ENCODE peak calls at places on chromosome 1, in five cellular contexts. One of them, this sample, is unnamed.
A peak's percentile ranks its signal among the peaks of the same experiment; 100 is the strongest.

GRCh38 chr1:35857830-35858229 is 25.2 kb upstream of the AGO1 start:
- DNase-seq in ELR: peak; percentile 39
- DNase-seq in T-helper 9 cell: no peak
- DNase-seq in AG08396: no peak
- DNase-seq in ACHN: peak; percentile 27
- DNase-seq in this sample: peak; percentile 6

GRCh38 chr1:222734740-222735139 is 2.3 kb upstream of the FAM177B start:
- DNase-seq in T-helper 9 cell: no peak
- DNase-seq in ACHN: no peak
- DNase-seq in ELR: no peak
- DNase-seq in AG08396: no peak
- DNase-seq in this sample: no peak

GRCh38 chr1:1144122-1144842 is 28.4 kb upstream of the C1orf159 start:
- DNase-seq in ELR: no peak
- DNase-seq in AG08396: no peak
- DNase-seq in ACHN: no peak
- DNase-seq in T-helper 9 cell: peak; percentile 51
- DNase-seq in this sample: peak; percentile 83

GRCh38 chr1:6245086-6245868 is 1.3 kb downstream of the HES3 start:
- DNase-seq in ELR: peak; percentile 81
- DNase-seq in T-helper 9 cell: peak; percentile 81
- DNase-seq in AG08396: peak; percentile 94
- DNase-seq in ACHN: peak; percentile 82
- DNase-seq in this sample: peak; percentile 74

GRCh38 chr1:16093611-16094010 is 20.2 kb upstream of the FAM131C start:
- DNase-seq in ACHN: no peak
- DNase-seq in AG08396: no peak
- DNase-seq in T-helper 9 cell: no peak
- DNase-seq in ELR: no peak
- DNase-seq in this sample: no peak

GRCh38 chr1:61580417-61580816 is 144.5 kb downstream of the TM2D1 start:
- DNase-seq in ACHN: no peak
- DNase-seq in T-helper 9 cell: no peak
- DNase-seq in AG08396: no peak
- DNase-seq in ELR: no peak
- DNase-seq in this sample: no peak

GRCh38 chr1:164772635-164773034 is 213.7 kb downstream of the PBX1 start:
- DNase-seq in AG08396: peak; percentile 74
- DNase-seq in ACHN: peak; percentile 90
- DNase-seq in ELR: peak; percentile 97
- DNase-seq in T-helper 9 cell: no peak
- DNase-seq in this sample: peak; percentile 23

GRCh38 chr1:37158113-37158749 is 123.9 kb upstream of the GRIK3 start:
- DNase-seq in T-helper 9 cell: no peak
- DNase-seq in ACHN: no peak
- DNase-seq in AG08396: no peak
- DNase-seq in ELR: no peak
- DNase-seq in this sample: no peak

GRCh38 chr1:206757524-206758266 is 12.9 kb upstream of the IL19 start:
- DNase-seq in T-helper 9 cell: no peak
- DNase-seq in ELR: no peak
- DNase-seq in ACHN: no peak
- DNase-seq in AG08396: no peak
- DNase-seq in this sample: no peak

GRCh38 chr1:48673725-48674124 is 103.0 kb downstream of the BEND5 start:
- DNase-seq in ELR: no peak
- DNase-seq in AG08396: no peak
- DNase-seq in ACHN: no peak
- DNase-seq in T-helper 9 cell: no peak
- DNase-seq in this sample: peak; percentile 14

GRCh38 chr1:67749844-67750689 is 65.1 kb downstream of the GADD45A start:
- DNase-seq in ELR: peak; percentile 80
- DNase-seq in AG08396: peak; percentile 51
- DNase-seq in ACHN: peak; percentile 76
- DNase-seq in T-helper 9 cell: no peak
- DNase-seq in this sample: peak; percentile 81

GRCh38 chr1:88514544-88514943 is 169.5 kb upstream of the PKN2 start:
- DNase-seq in ELR: no peak
- DNase-seq in ACHN: no peak
- DNase-seq in T-helper 9 cell: no peak
- DNase-seq in AG08396: no peak
- DNase-seq in this sample: no peak

GRCh38 chr1:21866629-21867009 is 54.6 kb downstream of the LDLRAD2 start:
- DNase-seq in T-helper 9 cell: no peak
- DNase-seq in ACHN: no peak
- DNase-seq in AG08396: no peak
- DNase-seq in ELR: peak; percentile 14
- DNase-seq in this sample: no peak

GRCh38 chr1:227343727-227344551 is 25.6 kb upstream of the CDC42BPA start:
- DNase-seq in ELR: peak; percentile 91
- DNase-seq in T-helper 9 cell: no peak
- DNase-seq in AG08396: peak; percentile 64
- DNase-seq in ACHN: peak; percentile 29
- DNase-seq in this sample: no peak